ENCODE peak calls at places on chromosomes 3 and 15, in four cellular contexts. O, M, X and R are unnamed samples.

GRCh38 chr15:58442122-58442521 is 10.3 kb downstream of the LIPC start:
- DNase-seq in X (no peak), M (no peak), O (no peak), R (no peak)

GRCh38 chr15:90232196-90232595 is 1.5 kb downstream of the CIB1 start:
- DNase-seq in X (no peak), O (no peak), M (no peak), R (no peak)

GRCh38 chr15:41309226-41309905 is 23.0 kb downstream of the OIP5 start:
- DNase-seq in O (no peak), M (no peak), X (no peak), R (no peak)

GRCh38 chr3:107847791-107848190 is 243.0 kb downstream of the CD47 start:
- DNase-seq in O (no peak), X (no peak), M (no peak), R (no peak)

GRCh38 chr3:40223856-40224255 is 85.7 kb upstream of the EIF1B start:
- DNase-seq in O (no peak), X (no peak), M (no peak), R (no peak)

GRCh38 chr15:87826119-87826730 is 430.3 kb downstream of the NTRK3 start:
- DNase-seq in M (no peak), X (no peak), O (no peak), R (no peak)

GRCh38 chr3:114128231-114128630 is 50.6 kb downstream of the DRD3 start:
- DNase-seq in X (no peak), O (no peak), M (no peak), R (no peak)

GRCh38 chr3:184636774-184637316 is 75.0 kb downstream of the MAGEF1 start:
- DNase-seq in O (no peak), M (peak), X (no peak), R (no peak)

GRCh38 chr3:189808246-189809007 is 177.2 kb downstream of the TP63 start:
- DNase-seq in O (no peak), M (no peak), X (no peak), R (no peak)